ENCODE peak calls at places on chromosomes 11 and 22, in four cellular contexts. One of them, this sample, is unnamed.

GRCh38 chr11:61904539-61905048 is 12.8 kb downstream of the RAB3IL1 start:
- DNase-seq in cardiac muscle cell: peak
- DNase-seq in neural crest cell: no peak
- DNase-seq in endothelial cell: no peak
- DNase-seq in this sample: no peak

GRCh38 chr11:18173225-18173866 is 709 bp downstream of the MRGPRX4 start:
- DNase-seq in cardiac muscle cell: no peak
- DNase-seq in neural crest cell: no peak
- DNase-seq in endothelial cell: no peak
- DNase-seq in this sample: no peak

GRCh38 chr11:94017446-94017845 is 3.7 kb upstream of the HEPHL1 start:
- DNase-seq in cardiac muscle cell: no peak
- DNase-seq in neural crest cell: no peak
- DNase-seq in endothelial cell: no peak
- DNase-seq in this sample: no peak

GRCh38 chr11:72836111-72836510 is 21.9 kb downstream of the ATG16L2 start:
- DNase-seq in cardiac muscle cell: no peak
- DNase-seq in neural crest cell: no peak
- DNase-seq in endothelial cell: no peak
- DNase-seq in this sample: no peak

GRCh38 chr11:76783294-76783900 is at the start of gene TSKU:
- DNase-seq in cardiac muscle cell: no peak
- DNase-seq in neural crest cell: peak
- DNase-seq in endothelial cell: no peak
- DNase-seq in this sample: peak

GRCh38 chr22:47406180-47406723 is 643.8 kb downstream of the TBC1D22A start:
- DNase-seq in cardiac muscle cell: no peak
- DNase-seq in neural crest cell: no peak
- DNase-seq in endothelial cell: no peak
- DNase-seq in this sample: no peak

GRCh38 chr22:19554834-19555404 is 30.7 kb upstream of the CLDN5 start:
- DNase-seq in cardiac muscle cell: peak
- DNase-seq in neural crest cell: no peak
- DNase-seq in endothelial cell: peak
- DNase-seq in this sample: peak

GRCh38 chr11:58057481-58057880 is 26.7 kb downstream of the OR6Q1 start:
- DNase-seq in cardiac muscle cell: no peak
- DNase-seq in neural crest cell: no peak
- DNase-seq in endothelial cell: no peak
- DNase-seq in this sample: no peak

GRCh38 chr11:13837286-13837685 is 125.2 kb upstream of the SPON1 start:
- DNase-seq in cardiac muscle cell: no peak
- DNase-seq in neural crest cell: no peak
- DNase-seq in endothelial cell: no peak
- DNase-seq in this sample: no peak

GRCh38 chr11:15179167-15179566 is 64.4 kb downstream of the INSC start:
- DNase-seq in cardiac muscle cell: no peak
- DNase-seq in neural crest cell: no peak
- DNase-seq in endothelial cell: no peak
- DNase-seq in this sample: no peak

GRCh38 chr22:22060200-22061084 is 77.9 kb upstream of the TOP3B start:
- DNase-seq in cardiac muscle cell: peak
- DNase-seq in neural crest cell: peak
- DNase-seq in endothelial cell: peak
- DNase-seq in this sample: peak

GRCh38 chr11:62419560-62420342 is 918 bp downstream of the SCGB1A1 start:
- DNase-seq in cardiac muscle cell: no peak
- DNase-seq in neural crest cell: no peak
- DNase-seq in endothelial cell: no peak
- DNase-seq in this sample: no peak

This sample was measured in NT2/D1.